ENCODE peak calls at places on chromosomes 6 and 20, in ten cellular contexts. U is AG09319; O is body of pancreas; Q is posterior vena cava; L is cardiac fibroblast; H is Kasumi-1; Y is amniotic stem cell; V is stimulated activated CD4-positive, alpha-beta T cell treated with anti-CD3 and anti-CD28 coated beads, Interleukin-12 subunit alpha, Interleukin-12 subunit beta, amount 100 ng/mL, for 24 hours; Z is mucosa of descending colon; T is NCI-H774. F is an unnamed sample.

GRCh38 chr6:167705211-167705750 is 121.4 kb upstream of the AFDN start:
- DNase-seq in U (no peak), O (no peak), Q (peak), L (no peak), H (no peak), Y (no peak), V (no peak), Z (no peak), T (no peak), F (no peak)

GRCh38 chr6:72218125-72218524 is 331.8 kb downstream of the RIMS1 start:
- DNase-seq in U (no peak), O (peak), Q (no peak), L (peak), H (peak), Y (no peak), V (no peak), Z (no peak), T (no peak), F (no peak)

GRCh38 chr20:48616481-48616880 is 211.3 kb downstream of the PREX1 start:
- DNase-seq in U (no peak), O (no peak), Q (peak), L (no peak), H (no peak), Y (no peak), V (no peak), Z (peak), T (no peak), F (no peak)

GRCh38 chr6:50905297-50905696 is 86.6 kb downstream of the TFAP2B start:
- DNase-seq in U (no peak), O (no peak), Q (no peak), L (no peak), H (no peak), Y (no peak), V (no peak), Z (no peak), T (no peak), F (no peak)

GRCh38 chr20:49149281-49150045 is 38.7 kb downstream of the STAU1 start:
- DNase-seq in U (peak), O (no peak), Q (no peak), L (no peak), H (no peak), Y (no peak), V (no peak), Z (no peak), T (no peak), F (no peak)

GRCh38 chr20:18657575-18657974 is 69.7 kb downstream of the DTD1 start:
- DNase-seq in U (no peak), O (no peak), Q (no peak), L (peak), H (no peak), Y (no peak), V (no peak), Z (no peak), T (no peak), F (no peak)

GRCh38 chr6:137112067-137112355 is 61.4 kb downstream of the IL22RA2 start:
- DNase-seq in U (peak), O (no peak), Q (no peak), L (peak), H (no peak), Y (no peak), V (no peak), Z (no peak), T (no peak), F (no peak)

GRCh38 chr6:70857387-70858077 is 99.3 kb downstream of the B3GAT2 start:
- DNase-seq in U (no peak), O (no peak), Q (no peak), L (no peak), H (no peak), Y (no peak), V (no peak), Z (no peak), T (no peak), F (no peak)

GRCh38 chr20:13455713-13456112 is 183.0 kb downstream of the TASP1 start:
- DNase-seq in U (no peak), O (no peak), Q (no peak), L (no peak), H (no peak), Y (no peak), V (no peak), Z (no peak), T (no peak), F (no peak)

GRCh38 chr6:135811644-135812043 is 39.9 kb upstream of the PDE7B start:
- DNase-seq in U (no peak), O (no peak), Q (no peak), L (no peak), H (no peak), Y (no peak), V (no peak), Z (no peak), T (no peak), F (no peak)

F was measured in left colon.